ENCODE peak calls at places on chromosomes 2 and 18, in nine cellular contexts. K is HT-29; I is activated T-helper 1 cell treated with anti-CD3 and anti-CD28 coated beads, Interleukin-12 subunit alpha, Interleukin-12 subunit beta, Interleukin-2, Interleukin-4 antibody, amounts not matched to agents 30 ng/mL and 10 ng/mL and 1 ng/mL, durations not matched to agents 14 hours and 24 hours and 36 hours; V is skeletal muscle cell; C is effector CD8-positive, alpha-beta T cell; S is glutamatergic neuron; H is astrocyte of the hippocampus; A is stimulated activated CD4-positive, alpha-beta T cell treated with anti-CD3 and anti-CD28 coated beads, Interleukin-15, amount 100 ng/mL, for 1 hour; F is activated CD8-positive, alpha-beta T cell treated with anti-CD3 and anti-CD28 coated beads for 36 hours. T is an unnamed sample.

GRCh38 chr2:15677141-15677911 is 85.7 kb downstream of the DDX1 start:
- DNase-seq in C (no peak), S (peak), F (no peak), K (no peak), I (no peak), A (no peak), V (no peak), H (peak), T (no peak)

GRCh38 chr2:95032868-95033603 is 7.5 kb downstream of the MAL start:
- DNase-seq in H (no peak), C (no peak), I (no peak), V (no peak), S (no peak), F (no peak), A (no peak), K (no peak), T (peak)

GRCh38 chr2:58447586-58447985 is 206.5 kb upstream of the FANCL start:
- DNase-seq in F (no peak), C (no peak), I (no peak), V (no peak), A (no peak), H (no peak), K (no peak), S (no peak), T (no peak)

GRCh38 chr18:36212978-36213303 is 25.6 kb downstream of the MOCOS start:
- DNase-seq in C (no peak), H (no peak), S (no peak), V (no peak), F (no peak), I (no peak), K (no peak), A (no peak), T (no peak)

GRCh38 chr2:180705122-180705521 is 275.3 kb upstream of the UBE2E3 start:
- DNase-seq in V (peak), C (no peak), I (no peak), S (no peak), K (no peak), F (no peak), H (no peak), A (no peak), T (no peak)

GRCh38 chr2:151306621-151307020 is 17.2 kb upstream of the NMI start:
- DNase-seq in F (no peak), H (peak), I (no peak), S (no peak), V (peak), A (no peak), K (no peak), C (no peak), T (no peak)

GRCh38 chr2:20541651-20542050 is 94.8 kb downstream of the RHOB start:
- DNase-seq in S (no peak), A (no peak), F (no peak), K (no peak), I (no peak), C (no peak), V (no peak), H (no peak), T (no peak)

GRCh38 chr2:44233450-44234128 is 41.7 kb upstream of the SLC3A1 start:
- DNase-seq in H (peak), I (no peak), C (no peak), K (peak), V (peak), F (no peak), A (no peak), S (no peak), T (no peak)